ENCODE peak calls at places on chromosomes 3 and 15, in four cellular contexts. A, Y, F and U are unnamed samples.

GRCh38 chr3:197750863-197751737 is 1.4 kb downstream of the FYTTD1 start:
- DNase-seq in A (peak; percentile 90), Y (no peak), F (no peak), U (peak; percentile 9)

GRCh38 chr15:82129769-82130168 is 84.0 kb upstream of the MEX3B start:
- DNase-seq in A (no peak), Y (no peak), F (no peak), U (no peak)

GRCh38 chr3:2851835-2852234 is 258.3 kb downstream of the IL5RA start:
- DNase-seq in A (peak; percentile 70), Y (no peak), F (no peak), U (no peak)

GRCh38 chr3:24495334-24495994 is 814 bp upstream of the THRB start:
- DNase-seq in A (peak; percentile 76), Y (peak; percentile 70), F (no peak), U (peak; percentile 37)

GRCh38 chr3:62131620-62132019 is 241.7 kb downstream of the FEZF2 start:
- DNase-seq in A (no peak), Y (no peak), F (no peak), U (no peak)

GRCh38 chr3:71029770-71030169 is 553.8 kb downstream of the FOXP1 start:
- DNase-seq in A (no peak), Y (no peak), F (no peak), U (no peak)

GRCh38 chr15:39084683-39085530 is 496.0 kb upstream of the THBS1 start:
- DNase-seq in A (peak; percentile 81), Y (no peak), F (no peak), U (no peak)

GRCh38 chr3:3201584-3201983 is 22.1 kb upstream of the CRBN start:
- DNase-seq in A (no peak), Y (no peak), F (peak; percentile 30), U (no peak)

GRCh38 chr15:73437541-73438109 is 5.3 kb upstream of the REC114 start:
- DNase-seq in A (no peak), Y (no peak), F (no peak), U (no peak)

GRCh38 chr3:3038201-3038991 is 71.8 kb downstream of the IL5RA start:
- DNase-seq in A (no peak), Y (peak; percentile 39), F (no peak), U (no peak)

GRCh38 chr3:123618768-123619484 is 34.1 kb upstream of the HACD2 start:
- DNase-seq in A (peak; percentile 89), Y (no peak), F (no peak), U (no peak)

GRCh38 chr3:71231680-71232079 is 351.8 kb downstream of the FOXP1 start:
- DNase-seq in A (no peak), Y (no peak), F (no peak), U (no peak)

GRCh38 chr15:62706361-62706760 is 336.2 kb upstream of the TPM1 start:
- DNase-seq in A (no peak), Y (no peak), F (no peak), U (no peak)

GRCh38 chr3:112676659-112677234 is 35.8 kb upstream of the CCDC80 start:
- DNase-seq in A (peak; percentile 77), Y (peak; percentile 43), F (peak; percentile 83), U (no peak)

GRCh38 chr3:55637906-55638635 is 151.0 kb upstream of the WNT5A start:
- DNase-seq in A (no peak), Y (no peak), F (no peak), U (no peak)

GRCh38 chr3:174775603-174776002 is 83.5 kb upstream of the NAALADL2 start:
- DNase-seq in A (no peak), Y (no peak), F (no peak), U (no peak)

GRCh38 chr3:104291878-104292277 is 1074.8 kb upstream of the ALCAM start:
- DNase-seq in A (no peak), Y (no peak), F (no peak), U (no peak)

GRCh38 chr15:66730168-66731014 is 28.4 kb downstream of the SMAD6 start:
- DNase-seq in A (peak; percentile 49), Y (no peak), F (no peak), U (no peak)

GRCh38 chr3:39177708-39178332 is 14.6 kb downstream of the XIRP1 start:
- DNase-seq in A (peak; percentile 96), Y (peak; percentile 90), F (peak; percentile 72), U (peak; percentile 71)

GRCh38 chr15:24878153-24878552 is 76.6 kb upstream of the SNRPN start:
- DNase-seq in A (peak; percentile 62), Y (no peak), F (no peak), U (peak; percentile 30)

GRCh38 chr3:30324587-30324986 is 281.8 kb upstream of the TGFBR2 start:
- DNase-seq in A (no peak), Y (no peak), F (no peak), U (no peak)

GRCh38 chr3:139317660-139318430 is 26.0 kb upstream of the MRPS22 start:
- DNase-seq in A (no peak), Y (no peak), F (no peak), U (no peak)

GRCh38 chr15:84783493-84784251 is 33.5 kb upstream of the ALPK3 start:
- DNase-seq in A (no peak), Y (peak; percentile 78), F (no peak), U (no peak)

GRCh38 chr3:13160619-13161018 is 87.4 kb upstream of the IQSEC1 start:
- DNase-seq in A (no peak), Y (no peak), F (no peak), U (no peak)

GRCh38 chr3:4988815-4989648 is 9.8 kb downstream of the BHLHE40 start:
- DNase-seq in A (peak; percentile 82), Y (no peak), F (no peak), U (no peak)

GRCh38 chr3:86801921-86802320 is 189.0 kb downstream of the VGLL3 start:
- DNase-seq in A (no peak), Y (no peak), F (no peak), U (no peak)

GRCh38 chr3:141994856-141995255 is 118.4 kb downstream of the ATP1B3 start:
- DNase-seq in A (no peak), Y (no peak), F (no peak), U (no peak)

GRCh38 chr3:12175844-12176453 is 17.2 kb upstream of the TIMP4 start:
- DNase-seq in A (peak; percentile 78), Y (peak; percentile 71), F (peak; percentile 67), U (peak; percentile 71)

DNA sequence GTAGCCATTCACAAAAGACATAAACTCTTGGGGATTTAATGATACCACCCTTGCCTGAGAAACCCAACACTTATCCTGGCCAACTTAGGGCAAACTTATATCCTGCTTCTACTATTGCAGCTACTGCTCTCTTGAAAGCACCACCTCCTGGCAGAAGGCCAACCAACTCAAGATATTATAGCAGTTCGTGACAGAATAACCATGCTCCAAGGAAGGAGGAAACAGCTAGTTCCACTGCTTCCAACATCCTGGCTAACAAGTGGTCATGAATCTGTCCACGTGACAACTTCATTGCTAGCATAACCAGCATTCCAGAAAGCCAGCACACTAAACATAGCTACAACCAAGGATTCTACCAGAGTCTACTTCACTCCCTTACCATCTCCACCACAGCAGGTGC is 1037.5 kb downstream of the TBL1XR1 start:
- DNase-seq in A (no peak), Y (no peak), F (no peak), U (no peak)
- TF ChIP-seq CTCF in A (no peak), Y (no peak), F (no peak), U (no peak)

GRCh38 chr15:77028451-77029165 is 33.7 kb downstream of the PSTPIP1 start:
- DNase-seq in A (peak; percentile 50), Y (no peak), F (no peak), U (peak; percentile 2)

GRCh38 chr15:77030042-77030927 is 35.4 kb downstream of the PSTPIP1 start:
- DNase-seq in A (peak; percentile 60), Y (peak; percentile 50), F (no peak), U (peak; percentile 4)

GRCh38 chr15:77030928-77031375 is 36.0 kb downstream of the PSTPIP1 start:
- DNase-seq in A (peak; percentile 61), Y (peak; percentile 23), F (no peak), U (peak; percentile 6)

GRCh38 chr15:77027697-77028450 is 32.9 kb downstream of the PSTPIP1 start:
- DNase-seq in A (peak; percentile 55), Y (peak; percentile 75), F (no peak), U (peak; percentile 30)

GRCh38 chr15:77029166-77030041 is 34.5 kb downstream of the PSTPIP1 start:
- DNase-seq in A (peak; percentile 49), Y (peak; percentile 22), F (no peak), U (no peak)
- TF ChIP-seq CTCF in A (no peak), Y (no peak), F (no peak), U (no peak)

DNA sequence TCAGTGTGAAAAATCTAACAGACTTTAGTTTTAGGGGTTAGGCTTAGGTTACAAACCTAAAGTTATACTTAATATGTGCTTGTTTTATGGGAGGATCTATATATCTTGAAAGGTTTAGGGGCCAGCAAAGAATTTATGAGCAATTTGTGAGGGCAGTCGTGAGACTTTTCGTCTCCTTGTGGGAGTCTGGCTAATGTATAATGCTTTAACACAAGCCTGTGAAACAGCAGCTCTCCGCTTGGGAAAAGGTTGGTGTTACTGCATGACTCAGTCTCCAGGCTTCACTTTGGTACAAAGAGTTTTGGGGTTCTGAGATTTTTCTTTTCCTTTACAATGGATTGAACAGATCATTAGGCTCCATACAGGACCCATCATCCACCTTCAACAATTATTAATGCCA is 79.0 kb upstream of the MFGE8 start:
- DNase-seq in A (no peak), Y (no peak), F (no peak), U (no peak)
- TF ChIP-seq CTCF in A (no peak), Y (no peak), F (no peak), U (no peak)

DNA sequence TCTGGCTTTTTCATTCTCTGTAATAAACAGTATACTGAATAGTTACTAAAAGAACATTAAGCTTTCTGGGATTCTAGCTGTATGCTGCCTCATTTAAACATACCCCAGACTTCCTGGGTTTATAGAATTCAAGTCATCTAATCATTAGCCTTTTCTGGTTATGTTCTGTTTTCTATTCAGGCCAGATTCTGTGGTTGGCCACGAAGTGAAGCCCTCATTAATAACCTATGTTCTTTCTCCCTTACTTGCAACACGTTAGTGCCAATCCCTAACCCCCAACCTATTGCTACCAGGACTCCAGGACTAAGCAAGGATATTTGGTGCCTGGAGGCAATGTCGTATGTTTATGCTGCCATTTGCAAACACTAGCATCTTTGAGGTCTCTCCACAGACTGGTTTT is 28.6 kb upstream of the MTMR10 start:
- DNase-seq in A (no peak), Y (no peak), F (no peak), U (no peak)
- TF ChIP-seq CTCF in A (no peak), Y (no peak), F (no peak), U (no peak)

GRCh38 chr3:165852710-165853109 is 15.5 kb upstream of the BCHE start:
- DNase-seq in A (no peak), Y (no peak), F (no peak), U (no peak)

GRCh38 chr3:165855581-165855980 is 18.4 kb upstream of the BCHE start:
- DNase-seq in A (no peak), Y (no peak), F (no peak), U (no peak)

GRCh38 chr3:165852150-165852549 is 14.9 kb upstream of the BCHE start:
- DNase-seq in A (no peak), Y (no peak), F (no peak), U (no peak)

GRCh38 chr3:165854696-165855095 is 17.5 kb upstream of the BCHE start:
- DNase-seq in A (no peak), Y (no peak), F (peak; percentile 14), U (no peak)
- TF ChIP-seq CTCF in A (peak; percentile 18), Y (peak; percentile 77), F (peak; percentile 53), U (peak; percentile 84)